ENCODE peak calls at places on chromosomes 1 and 21, in ten cellular contexts. One of them, this sample, is unnamed.

GRCh38 chr1:11384170-11384554 is 94.8 kb upstream of the DISP3 start:
- DNase-seq in ACHN: no peak
- DNase-seq in GM20000: no peak
- DNase-seq in stimulated activated CD8-positive, alpha-beta memory T cell treated with anti-CD3 and anti-CD28 coated beads, Interleukin-2, amount 100 ng/mL, for 1 hour: no peak
- DNase-seq in stimulated activated CD4-positive, alpha-beta T cell treated with anti-CD3 and anti-CD28 coated beads, Interleukin-1b, Interleukin-23, amount 100 ng/mL, for 1 hour: no peak
- DNase-seq in ureter: no peak
- DNase-seq in OCI-M1: peak; percentile 59
- DNase-seq in adipocyte: no peak
- DNase-seq in dermis microvascular lymphatic vessel endothelial cell: peak; percentile 25
- DNase-seq in BJ: no peak
- DNase-seq in this sample: no peak

GRCh38 chr1:143735764-143736461 is 235.9 kb downstream of the FAM72C start:
- DNase-seq in ureter: no peak
- DNase-seq in BJ: no peak
- DNase-seq in stimulated activated CD8-positive, alpha-beta memory T cell treated with anti-CD3 and anti-CD28 coated beads, Interleukin-2, amount 100 ng/mL, for 1 hour: no peak
- DNase-seq in OCI-M1: no peak
- DNase-seq in ACHN: peak; percentile 63
- DNase-seq in dermis microvascular lymphatic vessel endothelial cell: no peak
- DNase-seq in adipocyte: peak; percentile 10
- DNase-seq in stimulated activated CD4-positive, alpha-beta T cell treated with anti-CD3 and anti-CD28 coated beads, Interleukin-1b, Interleukin-23, amount 100 ng/mL, for 1 hour: no peak
- DNase-seq in GM20000: no peak
- DNase-seq in this sample: no peak

GRCh38 chr1:204545202-204545601 is 29.0 kb downstream of the MDM4 start:
- DNase-seq in adipocyte: peak; percentile 60
- DNase-seq in ACHN: no peak
- DNase-seq in stimulated activated CD8-positive, alpha-beta memory T cell treated with anti-CD3 and anti-CD28 coated beads, Interleukin-2, amount 100 ng/mL, for 1 hour: no peak
- DNase-seq in OCI-M1: no peak
- DNase-seq in ureter: no peak
- DNase-seq in GM20000: no peak
- DNase-seq in BJ: no peak
- DNase-seq in stimulated activated CD4-positive, alpha-beta T cell treated with anti-CD3 and anti-CD28 coated beads, Interleukin-1b, Interleukin-23, amount 100 ng/mL, for 1 hour: no peak
- DNase-seq in dermis microvascular lymphatic vessel endothelial cell: no peak
- DNase-seq in this sample: no peak

GRCh38 chr1:242034393-242034792 is 35.5 kb upstream of the MAP1LC3C start:
- DNase-seq in ureter: no peak
- DNase-seq in BJ: no peak
- DNase-seq in dermis microvascular lymphatic vessel endothelial cell: no peak
- DNase-seq in GM20000: no peak
- DNase-seq in adipocyte: no peak
- DNase-seq in OCI-M1: no peak
- DNase-seq in ACHN: no peak
- DNase-seq in stimulated activated CD4-positive, alpha-beta T cell treated with anti-CD3 and anti-CD28 coated beads, Interleukin-1b, Interleukin-23, amount 100 ng/mL, for 1 hour: no peak
- DNase-seq in stimulated activated CD8-positive, alpha-beta memory T cell treated with anti-CD3 and anti-CD28 coated beads, Interleukin-2, amount 100 ng/mL, for 1 hour: no peak
- DNase-seq in this sample: no peak

GRCh38 chr1:160083968-160084770 is 2.8 kb downstream of the KCNJ9 start:
- DNase-seq in BJ: no peak
- DNase-seq in stimulated activated CD8-positive, alpha-beta memory T cell treated with anti-CD3 and anti-CD28 coated beads, Interleukin-2, amount 100 ng/mL, for 1 hour: peak; percentile 42
- DNase-seq in dermis microvascular lymphatic vessel endothelial cell: peak; percentile 53
- DNase-seq in ACHN: peak; percentile 41
- DNase-seq in GM20000: peak; percentile 91
- DNase-seq in ureter: peak; percentile 77
- DNase-seq in stimulated activated CD4-positive, alpha-beta T cell treated with anti-CD3 and anti-CD28 coated beads, Interleukin-1b, Interleukin-23, amount 100 ng/mL, for 1 hour: peak; percentile 59
- DNase-seq in adipocyte: peak; percentile 42
- DNase-seq in OCI-M1: no peak
- DNase-seq in this sample: peak; percentile 92

GRCh38 chr1:183461350-183461749 is 10.9 kb upstream of the SMG7 start:
- DNase-seq in adipocyte: no peak
- DNase-seq in OCI-M1: peak; percentile 90
- DNase-seq in stimulated activated CD8-positive, alpha-beta memory T cell treated with anti-CD3 and anti-CD28 coated beads, Interleukin-2, amount 100 ng/mL, for 1 hour: no peak
- DNase-seq in ureter: no peak
- DNase-seq in stimulated activated CD4-positive, alpha-beta T cell treated with anti-CD3 and anti-CD28 coated beads, Interleukin-1b, Interleukin-23, amount 100 ng/mL, for 1 hour: no peak
- DNase-seq in ACHN: no peak
- DNase-seq in GM20000: no peak
- DNase-seq in dermis microvascular lymphatic vessel endothelial cell: no peak
- DNase-seq in BJ: no peak
- DNase-seq in this sample: no peak

GRCh38 chr1:19704247-19705113 is 39.8 kb downstream of the HTR6 start:
- DNase-seq in stimulated activated CD4-positive, alpha-beta T cell treated with anti-CD3 and anti-CD28 coated beads, Interleukin-1b, Interleukin-23, amount 100 ng/mL, for 1 hour: peak; percentile 30
- DNase-seq in ureter: peak; percentile 78
- DNase-seq in ACHN: peak; percentile 56
- DNase-seq in GM20000: peak; percentile 69
- DNase-seq in adipocyte: peak; percentile 88
- DNase-seq in dermis microvascular lymphatic vessel endothelial cell: peak; percentile 66
- DNase-seq in stimulated activated CD8-positive, alpha-beta memory T cell treated with anti-CD3 and anti-CD28 coated beads, Interleukin-2, amount 100 ng/mL, for 1 hour: peak; percentile 14
- DNase-seq in BJ: peak; percentile 4
- DNase-seq in OCI-M1: peak; percentile 63
- DNase-seq in this sample: peak; percentile 92

GRCh38 chr21:20971296-20971921 is 26.8 kb upstream of the NCAM2 start:
- DNase-seq in adipocyte: peak; percentile 75
- DNase-seq in ACHN: peak; percentile 57
- DNase-seq in stimulated activated CD8-positive, alpha-beta memory T cell treated with anti-CD3 and anti-CD28 coated beads, Interleukin-2, amount 100 ng/mL, for 1 hour: no peak
- DNase-seq in dermis microvascular lymphatic vessel endothelial cell: peak; percentile 24
- DNase-seq in BJ: no peak
- DNase-seq in stimulated activated CD4-positive, alpha-beta T cell treated with anti-CD3 and anti-CD28 coated beads, Interleukin-1b, Interleukin-23, amount 100 ng/mL, for 1 hour: no peak
- DNase-seq in OCI-M1: peak; percentile 85
- DNase-seq in GM20000: peak; percentile 19
- DNase-seq in ureter: no peak
- DNase-seq in this sample: no peak

GRCh38 chr1:54310439-54311328 is 95.5 kb downstream of the SSBP3 start:
- DNase-seq in GM20000: peak; percentile 48
- DNase-seq in stimulated activated CD4-positive, alpha-beta T cell treated with anti-CD3 and anti-CD28 coated beads, Interleukin-1b, Interleukin-23, amount 100 ng/mL, for 1 hour: no peak
- DNase-seq in BJ: no peak
- DNase-seq in ACHN: peak; percentile 36
- DNase-seq in dermis microvascular lymphatic vessel endothelial cell: peak; percentile 68
- DNase-seq in stimulated activated CD8-positive, alpha-beta memory T cell treated with anti-CD3 and anti-CD28 coated beads, Interleukin-2, amount 100 ng/mL, for 1 hour: no peak
- DNase-seq in OCI-M1: peak; percentile 58
- DNase-seq in adipocyte: peak; percentile 58
- DNase-seq in ureter: no peak
- DNase-seq in this sample: peak; percentile 86

GRCh38 chr1:224673161-224673560 is 57.0 kb downstream of the CNIH3 start:
- DNase-seq in dermis microvascular lymphatic vessel endothelial cell: peak; percentile 34
- DNase-seq in stimulated activated CD4-positive, alpha-beta T cell treated with anti-CD3 and anti-CD28 coated beads, Interleukin-1b, Interleukin-23, amount 100 ng/mL, for 1 hour: no peak
- DNase-seq in BJ: no peak
- DNase-seq in stimulated activated CD8-positive, alpha-beta memory T cell treated with anti-CD3 and anti-CD28 coated beads, Interleukin-2, amount 100 ng/mL, for 1 hour: no peak
- DNase-seq in GM20000: no peak
- DNase-seq in OCI-M1: no peak
- DNase-seq in adipocyte: no peak
- DNase-seq in ACHN: no peak
- DNase-seq in ureter: no peak
- DNase-seq in this sample: no peak

GRCh38 chr1:32592953-32593352 is 53.7 kb downstream of the ZBTB8A start:
- DNase-seq in ureter: no peak
- DNase-seq in BJ: no peak
- DNase-seq in GM20000: no peak
- DNase-seq in dermis microvascular lymphatic vessel endothelial cell: no peak
- DNase-seq in ACHN: no peak
- DNase-seq in stimulated activated CD4-positive, alpha-beta T cell treated with anti-CD3 and anti-CD28 coated beads, Interleukin-1b, Interleukin-23, amount 100 ng/mL, for 1 hour: no peak
- DNase-seq in adipocyte: no peak
- DNase-seq in OCI-M1: no peak
- DNase-seq in stimulated activated CD8-positive, alpha-beta memory T cell treated with anti-CD3 and anti-CD28 coated beads, Interleukin-2, amount 100 ng/mL, for 1 hour: no peak
- DNase-seq in this sample: no peak

GRCh38 chr1:204493882-204494280 is 724 bp downstream of the PIK3C2B start:
- DNase-seq in BJ: no peak
- DNase-seq in ACHN: peak; percentile 60
- DNase-seq in ureter: peak; percentile 92
- DNase-seq in stimulated activated CD4-positive, alpha-beta T cell treated with anti-CD3 and anti-CD28 coated beads, Interleukin-1b, Interleukin-23, amount 100 ng/mL, for 1 hour: no peak
- DNase-seq in OCI-M1: peak; percentile 73
- DNase-seq in dermis microvascular lymphatic vessel endothelial cell: peak; percentile 78
- DNase-seq in adipocyte: peak; percentile 63
- DNase-seq in stimulated activated CD8-positive, alpha-beta memory T cell treated with anti-CD3 and anti-CD28 coated beads, Interleukin-2, amount 100 ng/mL, for 1 hour: no peak
- DNase-seq in GM20000: peak; percentile 52
- DNase-seq in this sample: peak; percentile 79

GRCh38 chr1:214303538-214303937 is 22.6 kb downstream of the SMYD2 start:
- DNase-seq in stimulated activated CD4-positive, alpha-beta T cell treated with anti-CD3 and anti-CD28 coated beads, Interleukin-1b, Interleukin-23, amount 100 ng/mL, for 1 hour: no peak
- DNase-seq in BJ: no peak
- DNase-seq in ACHN: no peak
- DNase-seq in stimulated activated CD8-positive, alpha-beta memory T cell treated with anti-CD3 and anti-CD28 coated beads, Interleukin-2, amount 100 ng/mL, for 1 hour: no peak
- DNase-seq in GM20000: no peak
- DNase-seq in ureter: no peak
- DNase-seq in dermis microvascular lymphatic vessel endothelial cell: no peak
- DNase-seq in OCI-M1: no peak
- DNase-seq in adipocyte: no peak
- DNase-seq in this sample: peak; percentile 51

GRCh38 chr1:48917901-48918603 is 141.4 kb upstream of the BEND5 start:
- DNase-seq in ACHN: no peak
- DNase-seq in stimulated activated CD8-positive, alpha-beta memory T cell treated with anti-CD3 and anti-CD28 coated beads, Interleukin-2, amount 100 ng/mL, for 1 hour: no peak
- DNase-seq in stimulated activated CD4-positive, alpha-beta T cell treated with anti-CD3 and anti-CD28 coated beads, Interleukin-1b, Interleukin-23, amount 100 ng/mL, for 1 hour: no peak
- DNase-seq in OCI-M1: no peak
- DNase-seq in dermis microvascular lymphatic vessel endothelial cell: peak; percentile 36
- DNase-seq in ureter: no peak
- DNase-seq in BJ: no peak
- DNase-seq in GM20000: no peak
- DNase-seq in adipocyte: no peak
- DNase-seq in this sample: peak; percentile 76

GRCh38 chr1:212504171-212504803 is 71.6 kb downstream of the NENF start:
- DNase-seq in stimulated activated CD8-positive, alpha-beta memory T cell treated with anti-CD3 and anti-CD28 coated beads, Interleukin-2, amount 100 ng/mL, for 1 hour: no peak
- DNase-seq in dermis microvascular lymphatic vessel endothelial cell: no peak
- DNase-seq in GM20000: no peak
- DNase-seq in ACHN: no peak
- DNase-seq in stimulated activated CD4-positive, alpha-beta T cell treated with anti-CD3 and anti-CD28 coated beads, Interleukin-1b, Interleukin-23, amount 100 ng/mL, for 1 hour: no peak
- DNase-seq in adipocyte: no peak
- DNase-seq in OCI-M1: no peak
- DNase-seq in BJ: no peak
- DNase-seq in ureter: no peak
- DNase-seq in this sample: no peak

GRCh38 chr1:154869351-154870116 is 547 bp downstream of the KCNN3 start:
- DNase-seq in adipocyte: no peak
- DNase-seq in stimulated activated CD8-positive, alpha-beta memory T cell treated with anti-CD3 and anti-CD28 coated beads, Interleukin-2, amount 100 ng/mL, for 1 hour: no peak
- DNase-seq in GM20000: no peak
- DNase-seq in ureter: no peak
- DNase-seq in stimulated activated CD4-positive, alpha-beta T cell treated with anti-CD3 and anti-CD28 coated beads, Interleukin-1b, Interleukin-23, amount 100 ng/mL, for 1 hour: no peak
- DNase-seq in dermis microvascular lymphatic vessel endothelial cell: peak; percentile 71
- DNase-seq in OCI-M1: no peak
- DNase-seq in BJ: no peak
- DNase-seq in ACHN: no peak
- DNase-seq in this sample: no peak

GRCh38 chr21:25107708-25108107 is 499.6 kb downstream of the MRPL39 start:
- DNase-seq in stimulated activated CD4-positive, alpha-beta T cell treated with anti-CD3 and anti-CD28 coated beads, Interleukin-1b, Interleukin-23, amount 100 ng/mL, for 1 hour: no peak
- DNase-seq in BJ: no peak
- DNase-seq in dermis microvascular lymphatic vessel endothelial cell: no peak
- DNase-seq in GM20000: no peak
- DNase-seq in OCI-M1: peak; percentile 41
- DNase-seq in adipocyte: peak; percentile 9
- DNase-seq in stimulated activated CD8-positive, alpha-beta memory T cell treated with anti-CD3 and anti-CD28 coated beads, Interleukin-2, amount 100 ng/mL, for 1 hour: no peak
- DNase-seq in ureter: no peak
- DNase-seq in ACHN: no peak
- DNase-seq in this sample: peak; percentile 79

GRCh38 chr1:150176593-150176992 is 26.9 kb downstream of the PLEKHO1 start:
- DNase-seq in stimulated activated CD4-positive, alpha-beta T cell treated with anti-CD3 and anti-CD28 coated beads, Interleukin-1b, Interleukin-23, amount 100 ng/mL, for 1 hour: no peak
- DNase-seq in OCI-M1: no peak
- DNase-seq in BJ: no peak
- DNase-seq in ACHN: no peak
- DNase-seq in dermis microvascular lymphatic vessel endothelial cell: no peak
- DNase-seq in adipocyte: peak; percentile 44
- DNase-seq in stimulated activated CD8-positive, alpha-beta memory T cell treated with anti-CD3 and anti-CD28 coated beads, Interleukin-2, amount 100 ng/mL, for 1 hour: no peak
- DNase-seq in ureter: no peak
- DNase-seq in GM20000: no peak
- DNase-seq in this sample: no peak

GRCh38 chr1:19429611-19430010 is 55.7 kb downstream of the CAPZB start:
- DNase-seq in BJ: no peak
- DNase-seq in OCI-M1: no peak
- DNase-seq in GM20000: no peak
- DNase-seq in ureter: no peak
- DNase-seq in ACHN: no peak
- DNase-seq in stimulated activated CD4-positive, alpha-beta T cell treated with anti-CD3 and anti-CD28 coated beads, Interleukin-1b, Interleukin-23, amount 100 ng/mL, for 1 hour: no peak
- DNase-seq in stimulated activated CD8-positive, alpha-beta memory T cell treated with anti-CD3 and anti-CD28 coated beads, Interleukin-2, amount 100 ng/mL, for 1 hour: no peak
- DNase-seq in adipocyte: no peak
- DNase-seq in dermis microvascular lymphatic vessel endothelial cell: peak; percentile 69
- DNase-seq in this sample: no peak

GRCh38 chr1:228037401-228038386 is 30.9 kb downstream of the WNT3A start:
- DNase-seq in OCI-M1: no peak
- DNase-seq in adipocyte: peak; percentile 50
- DNase-seq in GM20000: peak; percentile 91
- DNase-seq in BJ: no peak
- DNase-seq in ureter: peak; percentile 42
- DNase-seq in dermis microvascular lymphatic vessel endothelial cell: peak; percentile 54
- DNase-seq in ACHN: peak; percentile 25
- DNase-seq in stimulated activated CD8-positive, alpha-beta memory T cell treated with anti-CD3 and anti-CD28 coated beads, Interleukin-2, amount 100 ng/mL, for 1 hour: no peak
- DNase-seq in stimulated activated CD4-positive, alpha-beta T cell treated with anti-CD3 and anti-CD28 coated beads, Interleukin-1b, Interleukin-23, amount 100 ng/mL, for 1 hour: no peak
- DNase-seq in this sample: peak; percentile 57

GRCh38 chr1:7526867-7527732 is 244.0 kb upstream of the VAMP3 start:
- DNase-seq in stimulated activated CD4-positive, alpha-beta T cell treated with anti-CD3 and anti-CD28 coated beads, Interleukin-1b, Interleukin-23, amount 100 ng/mL, for 1 hour: no peak
- DNase-seq in GM20000: no peak
- DNase-seq in OCI-M1: no peak
- DNase-seq in ACHN: no peak
- DNase-seq in stimulated activated CD8-positive, alpha-beta memory T cell treated with anti-CD3 and anti-CD28 coated beads, Interleukin-2, amount 100 ng/mL, for 1 hour: no peak
- DNase-seq in dermis microvascular lymphatic vessel endothelial cell: no peak
- DNase-seq in ureter: no peak
- DNase-seq in adipocyte: peak; percentile 16
- DNase-seq in BJ: peak; percentile 14
- DNase-seq in this sample: peak; percentile 71

GRCh38 chr21:14259669-14260458 is 43.9 kb downstream of the RBM11 start:
- DNase-seq in BJ: no peak
- DNase-seq in dermis microvascular lymphatic vessel endothelial cell: peak; percentile 63
- DNase-seq in adipocyte: peak; percentile 76
- DNase-seq in ureter: no peak
- DNase-seq in stimulated activated CD4-positive, alpha-beta T cell treated with anti-CD3 and anti-CD28 coated beads, Interleukin-1b, Interleukin-23, amount 100 ng/mL, for 1 hour: no peak
- DNase-seq in ACHN: peak; percentile 49
- DNase-seq in OCI-M1: peak; percentile 72
- DNase-seq in stimulated activated CD8-positive, alpha-beta memory T cell treated with anti-CD3 and anti-CD28 coated beads, Interleukin-2, amount 100 ng/mL, for 1 hour: no peak
- DNase-seq in GM20000: peak; percentile 32
- DNase-seq in this sample: no peak

GRCh38 chr1:109208847-109209463 is 4.8 kb upstream of the SARS1 start:
- DNase-seq in stimulated activated CD4-positive, alpha-beta T cell treated with anti-CD3 and anti-CD28 coated beads, Interleukin-1b, Interleukin-23, amount 100 ng/mL, for 1 hour: no peak
- DNase-seq in adipocyte: peak; percentile 30
- DNase-seq in ACHN: no peak
- DNase-seq in OCI-M1: no peak
- DNase-seq in BJ: no peak
- DNase-seq in GM20000: no peak
- DNase-seq in stimulated activated CD8-positive, alpha-beta memory T cell treated with anti-CD3 and anti-CD28 coated beads, Interleukin-2, amount 100 ng/mL, for 1 hour: no peak
- DNase-seq in dermis microvascular lymphatic vessel endothelial cell: no peak
- DNase-seq in ureter: no peak
- DNase-seq in this sample: no peak

GRCh38 chr1:180178511-180179161 is 24.0 kb downstream of the QSOX1 start:
- DNase-seq in stimulated activated CD8-positive, alpha-beta memory T cell treated with anti-CD3 and anti-CD28 coated beads, Interleukin-2, amount 100 ng/mL, for 1 hour: peak; percentile 37
- DNase-seq in GM20000: peak; percentile 83
- DNase-seq in BJ: no peak
- DNase-seq in stimulated activated CD4-positive, alpha-beta T cell treated with anti-CD3 and anti-CD28 coated beads, Interleukin-1b, Interleukin-23, amount 100 ng/mL, for 1 hour: peak; percentile 60
- DNase-seq in dermis microvascular lymphatic vessel endothelial cell: peak; percentile 61
- DNase-seq in ureter: peak; percentile 68
- DNase-seq in ACHN: peak; percentile 59
- DNase-seq in OCI-M1: peak; percentile 84
- DNase-seq in adipocyte: peak; percentile 82
- DNase-seq in this sample: peak; percentile 71

GRCh38 chr1:149848811-149849210 is 50.6 kb upstream of the BOLA1 start:
- DNase-seq in dermis microvascular lymphatic vessel endothelial cell: no peak
- DNase-seq in stimulated activated CD4-positive, alpha-beta T cell treated with anti-CD3 and anti-CD28 coated beads, Interleukin-1b, Interleukin-23, amount 100 ng/mL, for 1 hour: no peak
- DNase-seq in ureter: no peak
- DNase-seq in GM20000: no peak
- DNase-seq in BJ: no peak
- DNase-seq in OCI-M1: no peak
- DNase-seq in stimulated activated CD8-positive, alpha-beta memory T cell treated with anti-CD3 and anti-CD28 coated beads, Interleukin-2, amount 100 ng/mL, for 1 hour: no peak
- DNase-seq in adipocyte: peak; percentile 33
- DNase-seq in ACHN: no peak
- DNase-seq in this sample: no peak

GRCh38 chr21:19123525-19123924 is 719.9 kb upstream of the TMPRSS15 start:
- DNase-seq in stimulated activated CD8-positive, alpha-beta memory T cell treated with anti-CD3 and anti-CD28 coated beads, Interleukin-2, amount 100 ng/mL, for 1 hour: no peak
- DNase-seq in dermis microvascular lymphatic vessel endothelial cell: no peak
- DNase-seq in ACHN: no peak
- DNase-seq in OCI-M1: no peak
- DNase-seq in ureter: no peak
- DNase-seq in BJ: no peak
- DNase-seq in GM20000: no peak
- DNase-seq in stimulated activated CD4-positive, alpha-beta T cell treated with anti-CD3 and anti-CD28 coated beads, Interleukin-1b, Interleukin-23, amount 100 ng/mL, for 1 hour: no peak
- DNase-seq in adipocyte: no peak
- DNase-seq in this sample: no peak